ENCODE peak calls at places on chromosomes 11 and 22, in nine cellular contexts. R is globus pallidus, S is ascending aorta, T is iris pigment epithelial cell, W is caudate nucleus, U is NCI-H1417, Q is GM20000, G is LHCN-M2, A is endothelial cell. B is an unnamed sample.

GRCh38 chr11:115159122-115159665 is 345.0 kb downstream of the CADM1 start:
- DNase-seq in R (no peak), S (no peak), T (no peak), W (no peak), U (peak; percentile 67), Q (no peak), G (no peak), A (no peak), B (no peak)

GRCh38 chr11:35276396-35276795 is 137.4 kb downstream of the CD44 start:
- DNase-seq in R (peak; percentile 58), S (peak; percentile 63), T (peak; percentile 40), W (no peak), U (no peak), Q (no peak), G (no peak), A (no peak), B (no peak)

GRCh38 chr11:35907648-35908431 is 36.0 kb upstream of the LDLRAD3 start:
- DNase-seq in R (no peak), S (peak; percentile 64), T (peak; percentile 88), W (no peak), U (no peak), Q (peak; percentile 34), G (peak; percentile 98), A (no peak), B (peak; percentile 78)

GRCh38 chr11:46198873-46199250 is 77.6 kb upstream of the PHF21A start:
- DNase-seq in R (no peak), S (no peak), T (no peak), W (no peak), U (no peak), Q (no peak), G (no peak), A (no peak), B (no peak)

GRCh38 chr11:2656859-2657258 is 42.9 kb downstream of the KCNQ1OT1 start:
- DNase-seq in R (no peak), S (no peak), T (no peak), W (no peak), U (no peak), Q (no peak), G (no peak), A (no peak), B (no peak)

GRCh38 chr11:113632981-113633380 is 73.1 kb downstream of the TMPRSS5 start:
- DNase-seq in R (no peak), S (peak; percentile 91), T (peak; percentile 20), W (no peak), U (no peak), Q (no peak), G (peak; percentile 83), A (no peak), B (peak; percentile 2)

GRCh38 chr11:1757861-1758610 is 5.7 kb downstream of the CTSD start:
- DNase-seq in R (no peak), S (no peak), T (no peak), W (no peak), U (no peak), Q (no peak), G (no peak), A (no peak), B (no peak)

GRCh38 chr11:1204381-1205101 is 18.3 kb upstream of the MUC5B start:
- DNase-seq in R (no peak), S (no peak), T (no peak), W (no peak), U (no peak), Q (no peak), G (no peak), A (no peak), B (no peak)

GRCh38 chr11:124394408-124394807 is 4.4 kb downstream of the OR8B3 start:
- DNase-seq in R (no peak), S (no peak), T (peak; percentile 65), W (no peak), U (no peak), Q (no peak), G (peak; percentile 21), A (no peak), B (peak; percentile 31)

GRCh38 chr22:29587938-29588699 is 7.2 kb upstream of the NIPSNAP1 start:
- DNase-seq in R (no peak), S (no peak), T (peak; percentile 95), W (no peak), U (no peak), Q (no peak), G (peak; percentile 58), A (no peak), B (peak; percentile 59)

GRCh38 chr22:34000879-34001526 is 80.7 kb upstream of the LARGE1 start:
- DNase-seq in R (no peak), S (no peak), T (no peak), W (no peak), U (no peak), Q (no peak), G (no peak), A (no peak), B (no peak)

GRCh38 chr22:37569009-37569920 is 9.0 kb downstream of the CDC42EP1 start:
- DNase-seq in R (peak; percentile 94), S (no peak), T (no peak), W (peak; percentile 22), U (no peak), Q (no peak), G (no peak), A (no peak), B (no peak)

GRCh38 chr11:15258433-15259350 is 144.0 kb downstream of the INSC start:
- DNase-seq in R (peak; percentile 66), S (no peak), T (peak; percentile 38), W (no peak), U (peak; percentile 83), Q (no peak), G (peak; percentile 38), A (no peak), B (peak; percentile 57)

GRCh38 chr11:8098361-8098760 is 17.4 kb downstream of the TUB start:
- DNase-seq in R (no peak), S (no peak), T (peak; percentile 48), W (no peak), U (no peak), Q (peak; percentile 5), G (peak; percentile 13), A (no peak), B (peak; percentile 26)

GRCh38 chr11:70711911-70712185 is 313.5 kb downstream of the CTTN start:
- DNase-seq in R (no peak), S (no peak), T (no peak), W (no peak), U (no peak), Q (no peak), G (no peak), A (no peak), B (no peak)

GRCh38 chr11:119796363-119797060 is 67.5 kb upstream of the NECTIN1 start:
- DNase-seq in R (no peak), S (no peak), T (no peak), W (no peak), U (no peak), Q (no peak), G (no peak), A (no peak), B (no peak)

GRCh38 chr11:102110761-102111010 is 439 bp downstream of the YAP1 start:
- DNase-seq in R (no peak), S (peak; percentile 65), T (no peak), W (no peak), U (no peak), Q (no peak), G (no peak), A (no peak), B (no peak)

B was measured in HCEC 1CT.